ENCODE peak calls at places on chromosomes 4 and X, in six cellular contexts. One of them, this sample, is unnamed.

GRCh38 chr4:159105063-159105414 is 2.2 kb downstream of the RAPGEF2 start:
- DNase-seq in Calu3: no peak
- DNase-seq in choroid plexus epithelial cell: peak; percentile 54
- DNase-seq in H9: no peak
- DNase-seq in IMR-90: peak; percentile 61
- DNase-seq in MCF 10A: no peak
- DNase-seq in this sample: no peak

GRCh38 chr4:6354119-6354518 is 84.5 kb downstream of the WFS1 start:
- DNase-seq in H9: no peak
- DNase-seq in MCF 10A: no peak
- DNase-seq in IMR-90: no peak
- DNase-seq in Calu3: no peak
- DNase-seq in choroid plexus epithelial cell: no peak
- DNase-seq in this sample: no peak

GRCh38 chrX:47539860-47540259 is 21.1 kb upstream of the ARAF start:
- DNase-seq in IMR-90: peak; percentile 32
- DNase-seq in MCF 10A: no peak
- DNase-seq in Calu3: no peak
- DNase-seq in choroid plexus epithelial cell: no peak
- DNase-seq in H9: no peak
- DNase-seq in this sample: no peak

GRCh38 chr4:8080754-8081065 is 77.9 kb downstream of the ABLIM2 start:
- DNase-seq in IMR-90: no peak
- DNase-seq in H9: no peak
- DNase-seq in choroid plexus epithelial cell: no peak
- DNase-seq in MCF 10A: no peak
- DNase-seq in Calu3: no peak
- DNase-seq in this sample: no peak

GRCh38 chrX:40148439-40149285 is 50.9 kb upstream of the BCOR start:
- DNase-seq in Calu3: no peak
- DNase-seq in H9: peak; percentile 56
- DNase-seq in IMR-90: no peak
- DNase-seq in choroid plexus epithelial cell: peak; percentile 55
- DNase-seq in MCF 10A: no peak
- DNase-seq in this sample: no peak

GRCh38 chrX:48468693-48469691 is 1.1 kb downstream of the SLC38A5 start:
- DNase-seq in IMR-90: no peak
- DNase-seq in choroid plexus epithelial cell: no peak
- DNase-seq in MCF 10A: no peak
- DNase-seq in H9: peak; percentile 36
- DNase-seq in Calu3: no peak
- DNase-seq in this sample: no peak

GRCh38 chr4:79652232-79652631 is 244.2 kb upstream of the GK2 start:
- DNase-seq in Calu3: peak; percentile 9
- DNase-seq in IMR-90: peak; percentile 82
- DNase-seq in choroid plexus epithelial cell: peak; percentile 88
- DNase-seq in MCF 10A: peak; percentile 43
- DNase-seq in H9: no peak
- DNase-seq in this sample: no peak

GRCh38 chrX:6021316-6022091 is 207.2 kb downstream of the NLGN4X start:
- DNase-seq in Calu3: peak; percentile 21
- DNase-seq in choroid plexus epithelial cell: peak; percentile 11
- DNase-seq in H9: peak; percentile 47
- DNase-seq in IMR-90: peak; percentile 0
- DNase-seq in MCF 10A: peak; percentile 11
- DNase-seq in this sample: no peak

GRCh38 chrX:50638123-50638522 is 167.5 kb upstream of the DGKK start:
- DNase-seq in H9: no peak
- DNase-seq in Calu3: no peak
- DNase-seq in choroid plexus epithelial cell: peak; percentile 17
- DNase-seq in MCF 10A: no peak
- DNase-seq in IMR-90: no peak
- DNase-seq in this sample: no peak

GRCh38 chr4:80077639-80078038 is 4.6 kb upstream of the ANTXR2 start:
- DNase-seq in IMR-90: peak; percentile 69
- DNase-seq in MCF 10A: peak; percentile 40
- DNase-seq in Calu3: no peak
- DNase-seq in H9: no peak
- DNase-seq in choroid plexus epithelial cell: no peak
- DNase-seq in this sample: no peak

GRCh38 chr4:103207673-103208072 is 9.5 kb upstream of the CENPE start:
- DNase-seq in Calu3: peak; percentile 47
- DNase-seq in MCF 10A: peak; percentile 22
- DNase-seq in choroid plexus epithelial cell: no peak
- DNase-seq in IMR-90: no peak
- DNase-seq in H9: peak; percentile 58
- DNase-seq in this sample: no peak

GRCh38 chrX:2819345-2820130 is 9.2 kb upstream of the GYG2 start:
- DNase-seq in choroid plexus epithelial cell: peak; percentile 52
- DNase-seq in IMR-90: peak; percentile 39
- DNase-seq in Calu3: peak; percentile 20
- DNase-seq in MCF 10A: peak; percentile 52
- DNase-seq in H9: no peak
- DNase-seq in this sample: peak; percentile 69

GRCh38 chr4:77715414-77716290 is 103.5 kb downstream of the CNOT6L start:
- DNase-seq in IMR-90: no peak
- DNase-seq in MCF 10A: no peak
- DNase-seq in H9: no peak
- DNase-seq in Calu3: no peak
- DNase-seq in choroid plexus epithelial cell: no peak
- DNase-seq in this sample: no peak

GRCh38 chr4:33831667-33832066 is 2412.6 kb downstream of the ARAP2 start:
- DNase-seq in choroid plexus epithelial cell: peak; percentile 42
- DNase-seq in IMR-90: peak; percentile 21
- DNase-seq in MCF 10A: no peak
- DNase-seq in Calu3: no peak
- DNase-seq in H9: no peak
- DNase-seq in this sample: no peak

GRCh38 chr4:6241062-6241845 is 28.4 kb upstream of the WFS1 start:
- DNase-seq in Calu3: no peak
- DNase-seq in choroid plexus epithelial cell: no peak
- DNase-seq in IMR-90: no peak
- DNase-seq in H9: no peak
- DNase-seq in MCF 10A: no peak
- DNase-seq in this sample: no peak

GRCh38 chrX:153633607-153634180 is 13.3 kb upstream of the DUSP9 start:
- DNase-seq in H9: no peak
- DNase-seq in Calu3: no peak
- DNase-seq in MCF 10A: no peak
- DNase-seq in choroid plexus epithelial cell: no peak
- DNase-seq in IMR-90: no peak
- DNase-seq in this sample: no peak

GRCh38 chr4:3416270-3416669 is 25.5 kb upstream of the HGFAC start:
- DNase-seq in Calu3: no peak
- DNase-seq in IMR-90: no peak
- DNase-seq in choroid plexus epithelial cell: no peak
- DNase-seq in MCF 10A: no peak
- DNase-seq in H9: peak; percentile 20
- DNase-seq in this sample: no peak

GRCh38 chrX:66633541-66633940 is 5.3 kb downstream of the EDA2R start:
- DNase-seq in choroid plexus epithelial cell: peak; percentile 69
- DNase-seq in H9: no peak
- DNase-seq in IMR-90: peak; percentile 76
- DNase-seq in Calu3: no peak
- DNase-seq in MCF 10A: peak; percentile 73
- DNase-seq in this sample: no peak

GRCh38 chr4:164946810-164947209 is 30.6 kb downstream of the TRIM61 start:
- DNase-seq in choroid plexus epithelial cell: no peak
- DNase-seq in Calu3: no peak
- DNase-seq in H9: no peak
- DNase-seq in IMR-90: no peak
- DNase-seq in MCF 10A: no peak
- DNase-seq in this sample: no peak

GRCh38 chr4:138952405-138952804 is 63.2 kb upstream of the NOCT start:
- DNase-seq in H9: no peak
- DNase-seq in Calu3: peak; percentile 10
- DNase-seq in IMR-90: peak; percentile 23
- DNase-seq in MCF 10A: peak; percentile 66
- DNase-seq in choroid plexus epithelial cell: peak; percentile 15
- DNase-seq in this sample: no peak

GRCh38 chr4:26212528-26212927 is 108.3 kb upstream of the RBPJ start:
- DNase-seq in IMR-90: no peak
- DNase-seq in Calu3: no peak
- DNase-seq in MCF 10A: no peak
- DNase-seq in H9: no peak
- DNase-seq in choroid plexus epithelial cell: peak; percentile 25
- DNase-seq in this sample: no peak

GRCh38 chr4:37741564-37741963 is 55.4 kb upstream of the RELL1 start:
- DNase-seq in Calu3: no peak
- DNase-seq in H9: no peak
- DNase-seq in IMR-90: no peak
- DNase-seq in choroid plexus epithelial cell: no peak
- DNase-seq in MCF 10A: no peak
- DNase-seq in this sample: no peak

GRCh38 chr4:178712486-178712885 is 1270.2 kb upstream of the AGA start:
- DNase-seq in Calu3: no peak
- DNase-seq in choroid plexus epithelial cell: no peak
- DNase-seq in IMR-90: no peak
- DNase-seq in MCF 10A: no peak
- DNase-seq in H9: no peak
- DNase-seq in this sample: no peak

GRCh38 chrX:107714196-107714811 is 61.3 kb downstream of the TSC22D3 start:
- DNase-seq in H9: no peak
- DNase-seq in choroid plexus epithelial cell: peak; percentile 57
- DNase-seq in Calu3: no peak
- DNase-seq in IMR-90: no peak
- DNase-seq in MCF 10A: no peak
- DNase-seq in this sample: no peak

GRCh38 chrX:122188751-122189150 is 995.3 kb upstream of the GRIA3 start:
- DNase-seq in MCF 10A: peak; percentile 14
- DNase-seq in choroid plexus epithelial cell: peak; percentile 1
- DNase-seq in Calu3: no peak
- DNase-seq in IMR-90: no peak
- DNase-seq in H9: no peak
- DNase-seq in this sample: no peak

GRCh38 chr4:87575408-87575807 is 32.9 kb upstream of the DSPP start:
- DNase-seq in IMR-90: no peak
- DNase-seq in Calu3: no peak
- DNase-seq in MCF 10A: no peak
- DNase-seq in choroid plexus epithelial cell: no peak
- DNase-seq in H9: no peak
- DNase-seq in this sample: no peak

GRCh38 chrX:7647826-7648225 is 195.1 kb upstream of the VCX start:
- DNase-seq in Calu3: no peak
- DNase-seq in MCF 10A: no peak
- DNase-seq in choroid plexus epithelial cell: no peak
- DNase-seq in H9: no peak
- DNase-seq in IMR-90: no peak
- DNase-seq in this sample: no peak

GRCh38 chr4:67291639-67292038 is 253.7 kb downstream of the CENPC start:
- DNase-seq in MCF 10A: no peak
- DNase-seq in IMR-90: no peak
- DNase-seq in H9: no peak
- DNase-seq in Calu3: no peak
- DNase-seq in choroid plexus epithelial cell: no peak
- DNase-seq in this sample: no peak

GRCh38 chr4:67292045-67292444 is 253.3 kb downstream of the CENPC start:
- DNase-seq in Calu3: no peak
- DNase-seq in H9: no peak
- DNase-seq in choroid plexus epithelial cell: no peak
- DNase-seq in IMR-90: no peak
- DNase-seq in MCF 10A: peak; percentile 5
- DNase-seq in this sample: no peak

GRCh38 chr4:67286724-67287123 is 258.6 kb downstream of the CENPC start:
- DNase-seq in MCF 10A: no peak
- DNase-seq in Calu3: no peak
- DNase-seq in H9: no peak
- DNase-seq in IMR-90: no peak
- DNase-seq in choroid plexus epithelial cell: no peak
- DNase-seq in this sample: no peak

GRCh38 chr4:67292649-67293048 is 252.7 kb downstream of the CENPC start:
- DNase-seq in Calu3: no peak
- DNase-seq in IMR-90: no peak
- DNase-seq in H9: no peak
- DNase-seq in choroid plexus epithelial cell: no peak
- DNase-seq in MCF 10A: no peak
- DNase-seq in this sample: no peak

GRCh38 chr4:67288964-67289363 is 256.3 kb downstream of the CENPC start:
- DNase-seq in H9: peak; percentile 57
- DNase-seq in choroid plexus epithelial cell: peak; percentile 2
- DNase-seq in MCF 10A: peak; percentile 51
- DNase-seq in Calu3: peak; percentile 7
- DNase-seq in IMR-90: no peak
- DNase-seq in this sample: no peak
- TF ChIP-seq CTCF in H9: peak; percentile 82
- TF ChIP-seq CTCF in choroid plexus epithelial cell: peak; percentile 17
- TF ChIP-seq CTCF in MCF 10A: peak; percentile 21
- TF ChIP-seq CTCF in Calu3: no peak
- TF ChIP-seq CTCF in IMR-90: peak; percentile 6
- TF ChIP-seq CTCF in this sample: peak; percentile 47

GRCh38 chrX:19991350-19991718 is 473 bp upstream of the BCLAF3 start:
- DNase-seq in H9: no peak
- DNase-seq in Calu3: no peak
- DNase-seq in IMR-90: no peak
- DNase-seq in MCF 10A: no peak
- DNase-seq in choroid plexus epithelial cell: no peak
- DNase-seq in this sample: no peak
- TF ChIP-seq CTCF in H9: no peak
- TF ChIP-seq CTCF in Calu3: no peak
- TF ChIP-seq CTCF in IMR-90: no peak
- TF ChIP-seq CTCF in MCF 10A: no peak
- TF ChIP-seq CTCF in choroid plexus epithelial cell: peak; percentile 0
- TF ChIP-seq CTCF in this sample: no peak

DNA sequence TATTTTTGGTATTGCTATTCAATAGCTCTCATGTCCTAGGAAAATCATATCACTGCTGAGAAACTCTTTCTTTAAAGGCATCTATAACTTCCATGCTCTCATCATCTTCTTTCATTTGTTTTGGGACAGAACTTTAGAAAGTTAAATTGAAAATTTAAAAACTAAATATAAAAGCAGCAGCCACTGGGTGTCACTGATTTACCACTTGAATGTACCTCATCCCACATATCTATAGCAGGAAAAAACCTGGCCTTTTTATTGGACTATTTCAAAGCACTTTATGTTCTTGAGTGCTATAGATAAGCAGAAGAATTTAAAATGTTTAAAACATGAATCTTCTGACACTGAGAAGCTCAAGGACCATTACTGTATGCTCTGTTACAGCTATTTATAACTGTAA is 165.3 kb upstream of the TTC29 start:
- DNase-seq in IMR-90: peak; percentile 47
- DNase-seq in choroid plexus epithelial cell: peak; percentile 77
- DNase-seq in MCF 10A: no peak
- DNase-seq in Calu3: no peak
- DNase-seq in H9: no peak
- DNase-seq in this sample: no peak
- TF ChIP-seq CTCF in IMR-90: peak; percentile 58
- TF ChIP-seq CTCF in choroid plexus epithelial cell: peak; percentile 43
- TF ChIP-seq CTCF in MCF 10A: peak; percentile 8
- TF ChIP-seq CTCF in Calu3: no peak
- TF ChIP-seq CTCF in H9: peak; percentile 27
- TF ChIP-seq CTCF in this sample: peak; percentile 66

DNA sequence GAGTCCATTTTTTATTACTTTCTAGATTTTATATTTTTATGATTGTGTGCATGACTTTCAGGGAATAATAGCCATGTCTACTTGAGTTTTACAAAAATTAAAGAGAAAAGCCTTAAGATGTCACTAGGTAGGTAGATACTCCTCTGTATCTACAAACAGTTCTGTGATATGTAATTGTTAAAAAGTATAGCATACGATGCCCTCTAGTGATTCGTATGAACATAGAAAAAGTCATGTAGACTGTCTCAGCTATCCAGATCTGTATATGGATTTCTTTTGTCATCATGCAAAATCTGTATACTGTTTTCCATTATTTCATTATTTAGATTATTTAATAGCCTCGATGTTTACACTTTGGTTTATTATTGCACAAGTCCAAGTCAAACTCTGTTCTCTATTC is 856.6 kb downstream of the CENPC start:
- DNase-seq in choroid plexus epithelial cell: peak; percentile 65
- DNase-seq in Calu3: no peak
- DNase-seq in IMR-90: peak; percentile 9
- DNase-seq in MCF 10A: peak; percentile 33
- DNase-seq in H9: no peak
- DNase-seq in this sample: no peak
- TF ChIP-seq CTCF in choroid plexus epithelial cell: peak; percentile 39
- TF ChIP-seq CTCF in Calu3: no peak
- TF ChIP-seq CTCF in IMR-90: peak; percentile 30
- TF ChIP-seq CTCF in MCF 10A: peak; percentile 29
- TF ChIP-seq CTCF in H9: peak; percentile 45
- TF ChIP-seq CTCF in this sample: peak; percentile 75

This sample was measured in osteocyte.